ENCODE peak calls at places on chromosomes 6 and 20, in four cellular contexts. Y is H1, J is A549, P is HepG2. S is an unnamed sample.
A peak's percentile ranks its signal among the peaks of the same experiment; 100 is the strongest.

GRCh38 chr6:151482290-151482689 is 11.5 kb upstream of the CCDC170 start:
- DNase-seq in Y (no peak), J (no peak), P (no peak), S (no peak)

GRCh38 chr20:14284443-14284842 is 53.0 kb downstream of the FLRT3 start:
- DNase-seq in Y (no peak), J (no peak), P (no peak), S (no peak)

GRCh38 chr6:70282906-70283461 is 19.9 kb downstream of the COL9A1 start:
- DNase-seq in Y (peak; percentile 17), J (no peak), P (no peak), S (no peak)

GRCh38 chr20:4195499-4195898 is 180.1 kb upstream of the RNF24 start:
- DNase-seq in Y (peak; percentile 19), J (peak; percentile 52), P (peak; percentile 61), S (peak; percentile 43)

GRCh38 chr6:150987371-150987828 is 121.9 kb downstream of the MTHFD1L start:
- DNase-seq in Y (no peak), J (no peak), P (no peak), S (no peak)

GRCh38 chr6:24431045-24431451 is 28.3 kb downstream of the MRS2 start:
- DNase-seq in Y (peak; percentile 9), J (peak; percentile 33), P (peak; percentile 65), S (peak; percentile 68)

GRCh38 chr6:96795481-96795880 is 41.8 kb downstream of the GPR63 start:
- DNase-seq in Y (no peak), J (no peak), P (no peak), S (no peak)

GRCh38 chr6:148595550-148595949 is 151.3 kb upstream of the UST start:
- DNase-seq in Y (no peak), J (no peak), P (no peak), S (no peak)

GRCh38 chr6:169990095-169991030 is 238.9 kb downstream of the ERMARD start:
- DNase-seq in Y (no peak), J (no peak), P (no peak), S (peak; percentile 15)

GRCh38 chr6:100493206-100493888 is 28.6 kb upstream of the SIM1 start:
- DNase-seq in Y (no peak), J (no peak), P (no peak), S (no peak)

GRCh38 chr20:48930878-48931277 is 9.4 kb downstream of the ARFGEF2 start:
- DNase-seq in Y (no peak), J (no peak), P (no peak), S (no peak)

GRCh38 chr6:107991061-107991460 is 33.1 kb upstream of the SEC63 start:
- DNase-seq in Y (no peak), J (no peak), P (no peak), S (no peak)

GRCh38 chr6:113293106-113293505 is 564.0 kb upstream of the MARCKS start:
- DNase-seq in Y (no peak), J (no peak), P (no peak), S (no peak)

GRCh38 chr20:6513586-6513985 is 253.9 kb upstream of the BMP2 start:
- DNase-seq in Y (no peak), J (no peak), P (no peak), S (no peak)

GRCh38 chr6:125314019-125314581 is 12.3 kb upstream of the HDDC2 start:
- DNase-seq in Y (no peak), J (peak; percentile 27), P (peak; percentile 53), S (peak; percentile 68)

GRCh38 chr6:34462561-34462971 is 3.3 kb upstream of the PACSIN1 start:
- DNase-seq in Y (peak; percentile 27), J (peak; percentile 55), P (peak; percentile 36), S (peak; percentile 85)

GRCh38 chr20:5919634-5920544 is 30.4 kb downstream of the TRMT6 start:
- DNase-seq in Y (no peak), J (no peak), P (no peak), S (no peak)

GRCh38 chr20:63518351-63518861 is 2.2 kb upstream of the PPDPF start:
- DNase-seq in Y (no peak), J (no peak), P (no peak), S (no peak)

GRCh38 chr6:166598441-166599138 is 12.1 kb upstream of the RAMACL start:
- DNase-seq in Y (no peak), J (no peak), P (no peak), S (no peak)

GRCh38 chr6:44416103-44416502 is 28.6 kb downstream of the CDC5L start:
- DNase-seq in Y (no peak), J (peak; percentile 4), P (peak; percentile 33), S (no peak)

GRCh38 chr20:34680586-34680985 is 3.7 kb upstream of the PIGU start:
- DNase-seq in Y (no peak), J (no peak), P (no peak), S (no peak)

GRCh38 chr6:4281341-4282293 is 146.2 kb upstream of the ECI2 start:
- DNase-seq in Y (peak; percentile 44), J (no peak), P (no peak), S (no peak)

GRCh38 chr20:59005523-59006166 is 1.4 kb downstream of the CTSZ start:
- DNase-seq in Y (no peak), J (no peak), P (no peak), S (no peak)

GRCh38 chr6:27505209-27506027 is 32.5 kb upstream of the ZNF184 start:
- DNase-seq in Y (peak; percentile 78), J (peak; percentile 74), P (peak; percentile 86), S (peak; percentile 83)

GRCh38 chr6:105507811-105508210 is 104.9 kb upstream of the PREP start:
- DNase-seq in Y (no peak), J (no peak), P (no peak), S (no peak)

GRCh38 chr6:113654396-113654795 is 202.7 kb upstream of the MARCKS start:
- DNase-seq in Y (no peak), J (peak; percentile 54), P (no peak), S (no peak)

GRCh38 chr6:16286151-16286522 is 47.8 kb downstream of the GMPR start:
- DNase-seq in Y (peak; percentile 43), J (peak; percentile 55), P (peak; percentile 37), S (peak; percentile 58)

GRCh38 chr6:3081965-3082364 is 13.7 kb downstream of the RIPK1 start:
- DNase-seq in Y (no peak), J (no peak), P (no peak), S (no peak)

GRCh38 chr6:28977351-28978136 is 27.6 kb downstream of the ZNF311 start:
- DNase-seq in Y (no peak), J (no peak), P (no peak), S (no peak)

GRCh38 chr6:129621252-129621651 is 88.7 kb downstream of the ARHGAP18 start:
- DNase-seq in Y (no peak), J (no peak), P (peak; percentile 58), S (peak; percentile 54)

GRCh38 chr6:41648921-41649320 is 10.7 kb downstream of the MDFI start:
- DNase-seq in Y (no peak), J (no peak), P (no peak), S (no peak)

GRCh38 chr20:20710847-20711315 is 1.6 kb downstream of the RALGAPA2 start:
- DNase-seq in Y (no peak), J (no peak), P (peak; percentile 90), S (no peak)

GRCh38 chr20:25056601-25057233 is 1.2 kb downstream of the ACSS1 start:
- DNase-seq in Y (no peak), J (no peak), P (no peak), S (no peak)

GRCh38 chr20:59411191-59411988 is 111.0 kb downstream of the EDN3 start:
- DNase-seq in Y (no peak), J (no peak), P (no peak), S (no peak)

GRCh38 chr6:166584813-166585429 is 1.6 kb downstream of the RAMACL start:
- DNase-seq in Y (no peak), J (no peak), P (no peak), S (no peak)

GRCh38 chr6:158376650-158377081 is 64.4 kb downstream of the TULP4 start:
- DNase-seq in Y (no peak), J (no peak), P (no peak), S (no peak)
- TF ChIP-seq RNF2 in Y (no peak), J (no peak), P (no peak), S (no peak)

GRCh38 chr6:56772737-56773184 is 130.1 kb upstream of the DST start:
- DNase-seq in Y (no peak), J (peak; percentile 16), P (no peak), S (no peak)
- TF ChIP-seq RNF2 in Y (no peak), J (no peak), P (no peak), S (no peak)

GRCh38 chr6:139927742-139928305 is 553.4 kb upstream of the CITED2 start:
- DNase-seq in Y (no peak), J (no peak), P (no peak), S (no peak)

GRCh38 chr6:139923964-139924475 is 549.6 kb upstream of the CITED2 start:
- DNase-seq in Y (no peak), J (no peak), P (no peak), S (no peak)

GRCh38 chr6:139926711-139927110 is 552.3 kb upstream of the CITED2 start:
- DNase-seq in Y (no peak), J (no peak), P (no peak), S (no peak)

GRCh38 chr6:139925894-139926641 is 551.6 kb upstream of the CITED2 start:
- DNase-seq in Y (no peak), J (no peak), P (peak; percentile 71), S (no peak)

DNA sequence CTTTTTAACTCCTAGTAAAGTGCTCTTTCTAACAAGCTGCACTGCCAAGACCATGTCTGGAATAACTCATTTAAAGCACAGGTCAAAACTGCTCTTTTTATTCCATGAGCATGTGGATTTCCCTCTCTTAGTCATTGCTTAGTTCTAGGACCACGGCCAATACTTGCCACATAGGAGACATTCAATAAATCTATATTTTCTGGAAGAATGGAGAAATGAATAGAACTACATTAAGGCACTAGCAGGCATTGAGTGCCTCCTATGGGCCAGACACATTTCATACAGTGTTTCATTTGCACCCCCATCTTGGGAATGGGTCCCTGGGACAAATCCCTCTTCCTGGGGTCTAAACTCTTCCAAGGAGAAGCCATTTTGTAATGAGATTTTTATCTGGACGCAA is 552.8 kb upstream of the CITED2 start:
- DNase-seq in Y (no peak), J (no peak), P (no peak), S (peak; percentile 30)
- TF ChIP-seq RNF2 in Y (no peak), J (no peak), P (no peak), S (no peak)

DNA sequence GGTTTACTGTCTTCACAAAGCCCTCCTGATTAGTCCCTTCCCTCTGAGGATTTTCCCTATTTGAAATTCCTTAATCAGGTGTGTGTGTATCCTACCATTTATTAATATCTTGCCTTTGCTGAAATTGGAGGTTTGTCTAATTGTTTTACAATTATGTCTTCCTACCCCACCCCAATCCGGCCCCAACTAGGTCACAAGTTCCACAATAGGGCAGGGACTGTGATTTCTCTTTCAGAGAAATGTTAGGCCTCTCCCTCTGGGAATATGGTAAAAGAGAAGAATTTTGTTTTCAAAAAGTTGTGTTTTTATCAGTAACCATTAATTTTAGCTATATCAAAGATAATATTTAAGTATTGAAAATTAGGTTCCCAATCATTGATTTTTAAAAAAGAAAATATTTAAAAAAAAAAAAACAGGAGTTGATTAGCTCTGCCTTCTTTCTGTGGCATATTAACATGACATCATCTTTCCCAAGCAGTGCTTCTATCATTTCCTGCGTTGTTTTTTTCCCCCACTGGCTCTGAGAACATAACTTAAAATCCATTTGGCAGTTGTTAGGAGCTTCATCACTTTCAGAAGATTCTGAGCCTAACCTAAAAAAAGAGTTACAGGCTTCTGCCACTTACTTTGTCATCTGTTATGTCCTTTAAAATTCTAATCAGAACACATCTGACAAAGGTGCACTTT is 36.1 kb downstream of the BLOC1S5 start:
- DNase-seq in Y (no peak), J (no peak), P (no peak), S (no peak)
- TF ChIP-seq RNF2 in Y (no peak), J (no peak), P (no peak), S (no peak)

GRCh38 chr6:116492331-116493067 is 18.9 kb upstream of the CALHM5 start:
- DNase-seq in Y (no peak), J (no peak), P (no peak), S (peak; percentile 71)
- TF ChIP-seq RNF2 in Y (no peak), J (no peak), P (no peak), S (no peak)

GRCh38 chr20:37360515-37361115 is 14.7 kb downstream of the SRC start:
- DNase-seq in Y (no peak), J (no peak), P (no peak), S (no peak)
- TF ChIP-seq RNF2 in Y (no peak), J (no peak), P (no peak), S (no peak)